ENCODE peak calls at places on chromosomes 5 and 9, in ten cellular contexts. One of them, this sample, is unnamed.

GRCh38 chr9:124005372-124005771 is 6.2 kb upstream of the LHX2 start:
- DNase-seq in GM12864: no peak
- DNase-seq in fibroblast of pulmonary artery: no peak
- DNase-seq in suprapubic skin: no peak
- DNase-seq in OCI-LY7: no peak
- DNase-seq in endodermal cell: peak
- DNase-seq in HCT116: no peak
- DNase-seq in CD8-positive, alpha-beta T cell: no peak
- DNase-seq in Caco-2: no peak
- DNase-seq in choroid plexus epithelial cell: no peak
- DNase-seq in this sample: no peak

GRCh38 chr9:125039544-125039943 is 98.7 kb upstream of the GOLGA1 start:
- DNase-seq in GM12864: no peak
- DNase-seq in fibroblast of pulmonary artery: no peak
- DNase-seq in suprapubic skin: no peak
- DNase-seq in OCI-LY7: no peak
- DNase-seq in endodermal cell: no peak
- DNase-seq in HCT116: no peak
- DNase-seq in CD8-positive, alpha-beta T cell: no peak
- DNase-seq in Caco-2: no peak
- DNase-seq in choroid plexus epithelial cell: no peak
- DNase-seq in this sample: no peak

GRCh38 chr9:124190761-124191160 is 67.0 kb upstream of the NEK6 start:
- DNase-seq in GM12864: no peak
- DNase-seq in fibroblast of pulmonary artery: no peak
- DNase-seq in suprapubic skin: peak
- DNase-seq in OCI-LY7: no peak
- DNase-seq in endodermal cell: no peak
- DNase-seq in HCT116: no peak
- DNase-seq in CD8-positive, alpha-beta T cell: no peak
- DNase-seq in Caco-2: no peak
- DNase-seq in choroid plexus epithelial cell: no peak
- DNase-seq in this sample: no peak

GRCh38 chr5:99315413-99316178 is 386.8 kb upstream of the CHD1 start:
- DNase-seq in GM12864: no peak
- DNase-seq in fibroblast of pulmonary artery: no peak
- DNase-seq in suprapubic skin: no peak
- DNase-seq in OCI-LY7: no peak
- DNase-seq in endodermal cell: no peak
- DNase-seq in HCT116: no peak
- DNase-seq in CD8-positive, alpha-beta T cell: no peak
- DNase-seq in Caco-2: no peak
- DNase-seq in choroid plexus epithelial cell: no peak
- DNase-seq in this sample: no peak

GRCh38 chr5:136374003-136374402 is 8.7 kb upstream of the TRPC7 start:
- DNase-seq in GM12864: no peak
- DNase-seq in fibroblast of pulmonary artery: peak
- DNase-seq in suprapubic skin: no peak
- DNase-seq in OCI-LY7: peak
- DNase-seq in endodermal cell: peak
- DNase-seq in HCT116: no peak
- DNase-seq in CD8-positive, alpha-beta T cell: no peak
- DNase-seq in Caco-2: peak
- DNase-seq in choroid plexus epithelial cell: peak
- DNase-seq in this sample: no peak

GRCh38 chr5:138054206-138054605 is 21.3 kb upstream of the FAM13B start:
- DNase-seq in GM12864: no peak
- DNase-seq in fibroblast of pulmonary artery: no peak
- DNase-seq in suprapubic skin: no peak
- DNase-seq in OCI-LY7: no peak
- DNase-seq in endodermal cell: peak
- DNase-seq in HCT116: no peak
- DNase-seq in CD8-positive, alpha-beta T cell: no peak
- DNase-seq in Caco-2: no peak
- DNase-seq in choroid plexus epithelial cell: no peak
- DNase-seq in this sample: no peak

GRCh38 chr5:56725709-56726108 is 89.6 kb upstream of the MAP3K1 start:
- DNase-seq in GM12864: no peak
- DNase-seq in fibroblast of pulmonary artery: peak
- DNase-seq in suprapubic skin: no peak
- DNase-seq in OCI-LY7: no peak
- DNase-seq in endodermal cell: no peak
- DNase-seq in HCT116: no peak
- DNase-seq in CD8-positive, alpha-beta T cell: no peak
- DNase-seq in Caco-2: no peak
- DNase-seq in choroid plexus epithelial cell: peak
- DNase-seq in this sample: no peak

GRCh38 chr5:1010181-1010510 is 1.5 kb downstream of the NKD2 start:
- DNase-seq in GM12864: no peak
- DNase-seq in fibroblast of pulmonary artery: no peak
- DNase-seq in suprapubic skin: peak
- DNase-seq in OCI-LY7: no peak
- DNase-seq in endodermal cell: no peak
- DNase-seq in HCT116: no peak
- DNase-seq in CD8-positive, alpha-beta T cell: no peak
- DNase-seq in Caco-2: peak
- DNase-seq in choroid plexus epithelial cell: no peak
- DNase-seq in this sample: no peak

GRCh38 chr5:152701305-152701704 is 296.2 kb upstream of the NMUR2 start:
- DNase-seq in GM12864: no peak
- DNase-seq in fibroblast of pulmonary artery: no peak
- DNase-seq in suprapubic skin: no peak
- DNase-seq in OCI-LY7: no peak
- DNase-seq in endodermal cell: no peak
- DNase-seq in HCT116: no peak
- DNase-seq in CD8-positive, alpha-beta T cell: no peak
- DNase-seq in Caco-2: no peak
- DNase-seq in choroid plexus epithelial cell: no peak
- DNase-seq in this sample: no peak

GRCh38 chr5:35094966-35095365 is 47.2 kb upstream of the AGXT2 start:
- DNase-seq in GM12864: no peak
- DNase-seq in fibroblast of pulmonary artery: no peak
- DNase-seq in suprapubic skin: no peak
- DNase-seq in OCI-LY7: no peak
- DNase-seq in endodermal cell: no peak
- DNase-seq in HCT116: no peak
- DNase-seq in CD8-positive, alpha-beta T cell: no peak
- DNase-seq in Caco-2: no peak
- DNase-seq in choroid plexus epithelial cell: no peak
- DNase-seq in this sample: no peak

GRCh38 chr5:114237766-114238165 is 124.1 kb upstream of the KCNN2 start:
- DNase-seq in GM12864: no peak
- DNase-seq in fibroblast of pulmonary artery: peak
- DNase-seq in suprapubic skin: no peak
- DNase-seq in OCI-LY7: no peak
- DNase-seq in endodermal cell: no peak
- DNase-seq in HCT116: peak
- DNase-seq in CD8-positive, alpha-beta T cell: no peak
- DNase-seq in Caco-2: no peak
- DNase-seq in choroid plexus epithelial cell: peak
- DNase-seq in this sample: no peak

GRCh38 chr5:174177976-174178600 is 132.6 kb downstream of the NSG2 start:
- DNase-seq in GM12864: no peak
- DNase-seq in fibroblast of pulmonary artery: no peak
- DNase-seq in suprapubic skin: no peak
- DNase-seq in OCI-LY7: no peak
- DNase-seq in endodermal cell: peak
- DNase-seq in HCT116: no peak
- DNase-seq in CD8-positive, alpha-beta T cell: no peak
- DNase-seq in Caco-2: no peak
- DNase-seq in choroid plexus epithelial cell: no peak
- DNase-seq in this sample: no peak

GRCh38 chr5:75446068-75446467 is 65.4 kb downstream of the CERT1 start:
- DNase-seq in GM12864: no peak
- DNase-seq in fibroblast of pulmonary artery: no peak
- DNase-seq in suprapubic skin: no peak
- DNase-seq in OCI-LY7: no peak
- DNase-seq in endodermal cell: no peak
- DNase-seq in HCT116: no peak
- DNase-seq in CD8-positive, alpha-beta T cell: no peak
- DNase-seq in Caco-2: no peak
- DNase-seq in choroid plexus epithelial cell: no peak
- DNase-seq in this sample: no peak

GRCh38 chr5:102668220-102668930 is 86.7 kb upstream of the PAM start:
- DNase-seq in GM12864: no peak
- DNase-seq in fibroblast of pulmonary artery: no peak
- DNase-seq in suprapubic skin: no peak
- DNase-seq in OCI-LY7: no peak
- DNase-seq in endodermal cell: no peak
- DNase-seq in HCT116: no peak
- DNase-seq in CD8-positive, alpha-beta T cell: no peak
- DNase-seq in Caco-2: no peak
- DNase-seq in choroid plexus epithelial cell: no peak
- DNase-seq in this sample: no peak

GRCh38 chr5:69167488-69167845 is 517 bp downstream of the CCNB1 start:
- DNase-seq in GM12864: no peak
- DNase-seq in fibroblast of pulmonary artery: peak
- DNase-seq in suprapubic skin: no peak
- DNase-seq in OCI-LY7: peak
- DNase-seq in endodermal cell: no peak
- DNase-seq in HCT116: no peak
- DNase-seq in CD8-positive, alpha-beta T cell: no peak
- DNase-seq in Caco-2: peak
- DNase-seq in choroid plexus epithelial cell: peak
- DNase-seq in this sample: no peak

GRCh38 chr5:969421-969839 is 39.2 kb upstream of the NKD2 start:
- DNase-seq in GM12864: no peak
- DNase-seq in fibroblast of pulmonary artery: peak
- DNase-seq in suprapubic skin: no peak
- DNase-seq in OCI-LY7: no peak
- DNase-seq in endodermal cell: no peak
- DNase-seq in HCT116: no peak
- DNase-seq in CD8-positive, alpha-beta T cell: no peak
- DNase-seq in Caco-2: no peak
- DNase-seq in choroid plexus epithelial cell: no peak
- DNase-seq in this sample: no peak

GRCh38 chr9:101387871-101388506 is 3.2 kb upstream of the BAAT start:
- DNase-seq in GM12864: no peak
- DNase-seq in fibroblast of pulmonary artery: peak
- DNase-seq in suprapubic skin: no peak
- DNase-seq in OCI-LY7: peak
- DNase-seq in endodermal cell: no peak
- DNase-seq in HCT116: peak
- DNase-seq in CD8-positive, alpha-beta T cell: no peak
- DNase-seq in Caco-2: peak
- DNase-seq in choroid plexus epithelial cell: peak
- DNase-seq in this sample: no peak

GRCh38 chr5:151213803-151214613 is 9.9 kb downstream of the CCDC69 start:
- DNase-seq in GM12864: peak
- DNase-seq in fibroblast of pulmonary artery: peak
- DNase-seq in suprapubic skin: peak
- DNase-seq in OCI-LY7: peak
- DNase-seq in endodermal cell: peak
- DNase-seq in HCT116: no peak
- DNase-seq in CD8-positive, alpha-beta T cell: peak
- DNase-seq in Caco-2: no peak
- DNase-seq in choroid plexus epithelial cell: peak
- DNase-seq in this sample: peak

GRCh38 chr5:36570268-36570667 is 36.1 kb upstream of the SLC1A3 start:
- DNase-seq in GM12864: no peak
- DNase-seq in fibroblast of pulmonary artery: peak
- DNase-seq in suprapubic skin: no peak
- DNase-seq in OCI-LY7: no peak
- DNase-seq in endodermal cell: no peak
- DNase-seq in HCT116: no peak
- DNase-seq in CD8-positive, alpha-beta T cell: no peak
- DNase-seq in Caco-2: no peak
- DNase-seq in choroid plexus epithelial cell: peak
- DNase-seq in this sample: no peak

GRCh38 chr5:179839328-179840256 is 18.9 kb downstream of the SQSTM1 start:
- DNase-seq in GM12864: no peak
- DNase-seq in fibroblast of pulmonary artery: peak
- DNase-seq in suprapubic skin: no peak
- DNase-seq in OCI-LY7: no peak
- DNase-seq in endodermal cell: no peak
- DNase-seq in HCT116: no peak
- DNase-seq in CD8-positive, alpha-beta T cell: no peak
- DNase-seq in Caco-2: no peak
- DNase-seq in choroid plexus epithelial cell: peak
- DNase-seq in this sample: no peak
- TF ChIP-seq CTCF in GM12864: no peak
- TF ChIP-seq CTCF in fibroblast of pulmonary artery: no peak
- TF ChIP-seq CTCF in suprapubic skin: no peak
- TF ChIP-seq CTCF in OCI-LY7: no peak
- TF ChIP-seq CTCF in endodermal cell: no peak
- TF ChIP-seq CTCF in HCT116: no peak
- TF ChIP-seq CTCF in CD8-positive, alpha-beta T cell: no peak
- TF ChIP-seq CTCF in Caco-2: no peak
- TF ChIP-seq CTCF in choroid plexus epithelial cell: no peak
- TF ChIP-seq CTCF in this sample: no peak

GRCh38 chr9:90007516-90008430 is 403.0 kb downstream of the GADD45G start:
- DNase-seq in GM12864: no peak
- DNase-seq in fibroblast of pulmonary artery: peak
- DNase-seq in suprapubic skin: peak
- DNase-seq in OCI-LY7: no peak
- DNase-seq in endodermal cell: peak
- DNase-seq in HCT116: no peak
- DNase-seq in CD8-positive, alpha-beta T cell: no peak
- DNase-seq in Caco-2: no peak
- DNase-seq in choroid plexus epithelial cell: peak
- DNase-seq in this sample: no peak
- TF ChIP-seq CTCF in GM12864: no peak
- TF ChIP-seq CTCF in fibroblast of pulmonary artery: no peak
- TF ChIP-seq CTCF in suprapubic skin: no peak
- TF ChIP-seq CTCF in OCI-LY7: no peak
- TF ChIP-seq CTCF in endodermal cell: no peak
- TF ChIP-seq CTCF in HCT116: no peak
- TF ChIP-seq CTCF in CD8-positive, alpha-beta T cell: no peak
- TF ChIP-seq CTCF in Caco-2: no peak
- TF ChIP-seq CTCF in choroid plexus epithelial cell: no peak
- TF ChIP-seq CTCF in this sample: no peak

DNA sequence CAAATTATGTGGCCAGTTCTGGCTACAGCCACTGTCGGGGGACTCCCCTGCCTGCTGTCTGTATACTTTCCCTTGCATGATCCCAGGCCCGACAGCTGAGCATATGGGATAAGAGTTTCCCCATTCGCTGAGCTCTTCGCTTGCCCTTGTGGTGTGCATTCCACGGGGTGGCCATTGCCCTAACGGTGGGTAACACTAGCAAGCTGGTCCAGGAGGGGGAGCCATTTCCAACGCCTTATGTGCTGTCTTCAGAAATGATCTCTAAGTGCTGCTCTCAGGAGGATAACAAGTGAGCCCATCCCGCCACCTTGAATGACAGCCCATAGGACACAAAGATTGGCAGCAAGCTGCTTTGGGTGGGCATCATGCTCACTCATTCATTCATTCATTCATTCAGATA is 190.9 kb downstream of the FSTL4 start:
- DNase-seq in GM12864: no peak
- DNase-seq in fibroblast of pulmonary artery: peak
- DNase-seq in suprapubic skin: no peak
- DNase-seq in OCI-LY7: peak
- DNase-seq in endodermal cell: peak
- DNase-seq in HCT116: no peak
- DNase-seq in CD8-positive, alpha-beta T cell: no peak
- DNase-seq in Caco-2: peak
- DNase-seq in choroid plexus epithelial cell: peak
- DNase-seq in this sample: peak
- TF ChIP-seq CTCF in GM12864: peak
- TF ChIP-seq CTCF in fibroblast of pulmonary artery: peak
- TF ChIP-seq CTCF in suprapubic skin: no peak
- TF ChIP-seq CTCF in OCI-LY7: peak
- TF ChIP-seq CTCF in endodermal cell: peak
- TF ChIP-seq CTCF in HCT116: peak
- TF ChIP-seq CTCF in CD8-positive, alpha-beta T cell: no peak
- TF ChIP-seq CTCF in Caco-2: peak
- TF ChIP-seq CTCF in choroid plexus epithelial cell: peak
- TF ChIP-seq CTCF in this sample: peak

GRCh38 chr5:115374057-115374775 is 77.8 kb upstream of the CCDC112 start:
- DNase-seq in GM12864: no peak
- DNase-seq in fibroblast of pulmonary artery: no peak
- DNase-seq in suprapubic skin: no peak
- DNase-seq in OCI-LY7: no peak
- DNase-seq in endodermal cell: no peak
- DNase-seq in HCT116: no peak
- DNase-seq in CD8-positive, alpha-beta T cell: no peak
- DNase-seq in Caco-2: no peak
- DNase-seq in choroid plexus epithelial cell: no peak
- DNase-seq in this sample: no peak
- TF ChIP-seq CTCF in GM12864: no peak
- TF ChIP-seq CTCF in fibroblast of pulmonary artery: no peak
- TF ChIP-seq CTCF in suprapubic skin: no peak
- TF ChIP-seq CTCF in OCI-LY7: no peak
- TF ChIP-seq CTCF in endodermal cell: peak
- TF ChIP-seq CTCF in HCT116: peak
- TF ChIP-seq CTCF in CD8-positive, alpha-beta T cell: no peak
- TF ChIP-seq CTCF in Caco-2: no peak
- TF ChIP-seq CTCF in choroid plexus epithelial cell: peak
- TF ChIP-seq CTCF in this sample: no peak

This sample was measured in GM13977.